ENCODE peak calls at places on chromosomes 16 and 17, in ten cellular contexts. F is PC-9; O is mesenchymal stem cell; H is CD4-positive, alpha-beta memory T cell; V is A549; E is thoracic aorta; Q is CD8-positive, alpha-beta memory T cell; S is ovary; R is substantia nigra; B is ascending aorta. P is an unnamed sample.

GRCh38 chr17:50533720-50534148 is 1.2 kb downstream of the EPN3 start:
- DNase-seq in O (no peak), B (no peak), H (no peak), F (peak; percentile 51), R (no peak), S (peak; percentile 91), E (no peak), V (no peak), Q (no peak), P (no peak)

GRCh38 chr17:29115906-29116651 is 64.1 kb downstream of the MYO18A start:
- DNase-seq in V (peak; percentile 87), Q (peak; percentile 19), H (peak; percentile 53), B (no peak), E (no peak), R (no peak), S (no peak), O (peak; percentile 69), F (peak; percentile 41), P (peak; percentile 60)

GRCh38 chr17:40062347-40063033 is at the start of gene THRA:
- DNase-seq in V (peak; percentile 68), B (peak; percentile 83), F (peak; percentile 60), O (peak; percentile 54), R (peak; percentile 61), Q (peak; percentile 74), S (peak; percentile 78), H (peak; percentile 72), E (no peak), P (peak; percentile 78)

GRCh38 chr17:5711344-5711743 is 127.0 kb upstream of the NLRP1 start:
- DNase-seq in F (no peak), Q (no peak), H (no peak), S (no peak), E (no peak), R (no peak), B (no peak), V (no peak), O (no peak), P (peak; percentile 47)

GRCh38 chr17:60741031-60741430 is 63.4 kb downstream of the BCAS3 start:
- DNase-seq in O (no peak), F (no peak), V (no peak), Q (no peak), E (no peak), H (no peak), S (no peak), B (no peak), R (no peak), P (no peak)

GRCh38 chr17:82272495-82273326 is 789 bp downstream of the CSNK1D start:
- DNase-seq in F (peak; percentile 17), E (no peak), B (peak; percentile 71), H (peak; percentile 63), Q (peak; percentile 50), R (no peak), V (peak; percentile 59), S (peak; percentile 58), O (no peak), P (peak; percentile 60)

GRCh38 chr17:75009139-75009724 is 3.2 kb upstream of the MRPL58 start:
- DNase-seq in H (no peak), E (no peak), B (no peak), O (no peak), V (no peak), Q (no peak), F (peak; percentile 43), S (no peak), R (no peak), P (no peak)

GRCh38 chr16:56933828-56934598 is 2.1 kb downstream of the HERPUD1 start:
- DNase-seq in S (no peak), V (no peak), O (no peak), F (no peak), Q (no peak), E (no peak), H (no peak), R (no peak), B (no peak), P (no peak)

GRCh38 chr17:44121206-44121605 is 2.2 kb downstream of the HDAC5 start:
- DNase-seq in R (no peak), V (no peak), B (no peak), O (no peak), Q (no peak), S (no peak), E (no peak), H (no peak), F (no peak), P (peak; percentile 79)
- H3K27ac ChIP-seq in R (peak overlapping the region; percentile 95), V (no peak overlapping the region), B (peak overlapping the region; percentile 99), O (no peak overlapping the region), Q (no peak overlapping the region), S (no peak overlapping the region), E (peak overlapping the region; percentile 41), H (no peak overlapping the region), F (no peak overlapping the region), P (peak overlapping the region; percentile 83)

DNA sequence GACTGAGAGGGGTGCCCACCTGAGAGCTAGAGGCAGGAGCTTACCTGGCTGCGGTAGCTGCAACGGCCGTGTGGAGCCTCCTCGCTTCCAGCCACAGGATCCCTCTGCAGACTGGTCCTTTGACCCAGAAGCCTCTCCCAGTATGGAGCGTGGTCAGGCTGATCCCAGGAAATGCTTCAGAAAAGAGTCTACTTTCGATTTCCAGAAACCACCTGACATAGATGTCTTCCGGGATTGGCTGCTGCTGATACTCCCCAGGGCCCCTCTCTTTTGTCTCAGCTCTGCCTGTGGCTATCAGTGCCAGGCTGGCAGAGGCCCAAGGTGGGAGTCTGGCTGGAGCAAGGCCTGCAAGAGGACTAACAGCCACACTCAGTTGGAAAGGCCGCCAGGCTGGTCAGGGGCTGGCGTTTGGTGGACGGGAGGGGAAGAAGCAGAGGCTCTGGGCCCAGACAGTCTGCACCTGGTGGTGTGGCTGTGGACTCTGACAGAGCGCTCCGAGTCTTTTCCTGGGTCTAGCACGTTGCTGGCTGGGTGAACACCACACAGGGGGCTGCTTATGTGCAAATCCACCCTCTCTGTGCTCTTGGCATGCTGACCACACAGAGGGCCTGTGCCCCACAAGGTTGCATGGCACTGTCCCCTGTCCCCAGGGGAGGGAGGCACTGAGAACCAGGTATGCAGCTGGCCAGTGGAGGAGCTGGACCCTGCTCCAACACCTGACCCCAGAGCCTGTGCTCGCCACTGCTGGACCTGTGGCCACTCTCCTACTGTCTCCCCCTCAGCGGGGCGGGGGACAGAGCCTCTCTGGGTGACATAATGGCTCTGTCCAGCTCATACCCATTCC is at the start of gene LGALS3BP:
- DNase-seq in Q (peak; percentile 52), V (peak; percentile 85), B (peak; percentile 81), F (peak; percentile 87), H (peak; percentile 40), E (no peak), S (peak; percentile 90), O (peak; percentile 89), R (peak; percentile 69), P (no peak)
- H3K27ac ChIP-seq in Q (no peak within 1 kb of the TSS), V (peak within 1 kb of the TSS; percentile 82), B (peak within 1 kb of the TSS; percentile 63), F (peak within 1 kb of the TSS; percentile 45), H (peak within 1 kb of the TSS; percentile 16), E (peak within 1 kb of the TSS; percentile 21), S (peak within 1 kb of the TSS; percentile 75), O (peak within 1 kb of the TSS; percentile 77), R (peak within 1 kb of the TSS; percentile 92), P (peak within 1 kb of the TSS; percentile 51)

GRCh38 chr17:68526548-68526947 is 14.3 kb downstream of the PRKAR1A start:
- DNase-seq in E (no peak), F (no peak), R (no peak), V (no peak), H (no peak), S (no peak), B (no peak), Q (no peak), O (no peak), P (no peak)

GRCh38 chr17:68532826-68533225 is 20.6 kb downstream of the PRKAR1A start:
- DNase-seq in S (no peak), H (no peak), E (no peak), Q (no peak), B (no peak), O (no peak), F (no peak), V (no peak), R (no peak), P (no peak)

GRCh38 chr17:68531252-68531651 is 19.0 kb downstream of the PRKAR1A start:
- DNase-seq in F (no peak), V (no peak), H (no peak), B (no peak), Q (no peak), O (no peak), R (no peak), S (no peak), E (no peak), P (no peak)

GRCh38 chr17:68522266-68522665 is 10.0 kb downstream of the PRKAR1A start:
- DNase-seq in V (no peak), F (no peak), E (no peak), B (no peak), R (no peak), O (no peak), H (no peak), S (no peak), Q (no peak), P (no peak)

GRCh38 chr17:68527314-68527713 is 15.1 kb downstream of the PRKAR1A start:
- DNase-seq in O (no peak), Q (no peak), H (no peak), S (no peak), F (no peak), E (no peak), R (no peak), V (no peak), B (no peak), P (no peak)
- H3K27ac ChIP-seq in O (no peak overlapping the region), Q (no peak overlapping the region), H (no peak overlapping the region), S (no peak overlapping the region), F (no peak overlapping the region), E (no peak overlapping the region), R (no peak overlapping the region), V (no peak overlapping the region), B (no peak overlapping the region), P (no peak overlapping the region)

GRCh38 chr17:57445051-57445450 is 188.7 kb downstream of the MSI2 start:
- DNase-seq in S (no peak), E (no peak), V (peak; percentile 78), B (no peak), H (no peak), F (no peak), R (no peak), O (peak; percentile 28), Q (no peak), P (no peak)
- H3K27ac ChIP-seq in S (no peak overlapping the region), E (no peak overlapping the region), V (peak overlapping the region; percentile 85), B (no peak overlapping the region), H (no peak overlapping the region), F (no peak overlapping the region), R (no peak overlapping the region), O (no peak overlapping the region), Q (no peak overlapping the region), P (peak overlapping the region; percentile 18)

DNA sequence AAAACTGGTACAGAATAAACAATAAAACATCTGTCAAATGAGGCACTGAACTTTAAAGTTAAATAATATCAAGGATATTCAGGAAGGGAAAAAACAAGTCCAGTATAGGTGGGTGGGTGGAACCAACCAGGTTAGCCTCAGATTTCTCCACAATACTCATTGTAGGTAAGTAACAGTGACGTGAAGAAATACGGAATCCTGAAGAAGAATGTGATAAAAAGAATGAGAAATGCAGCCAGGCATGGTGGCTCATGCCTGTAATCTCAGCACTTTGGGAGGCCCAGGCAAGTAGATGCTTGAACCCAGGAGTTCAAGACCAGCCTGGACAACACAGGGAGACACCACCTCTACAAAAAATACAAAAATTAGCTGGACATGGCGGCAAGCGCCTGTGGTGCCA is 47.3 kb downstream of the UBE2G1 start:
- DNase-seq in V (no peak), F (no peak), H (no peak), B (no peak), R (no peak), E (no peak), O (no peak), S (no peak), Q (no peak), P (no peak)
- H3K27ac ChIP-seq in V (no peak overlapping the region), F (no peak overlapping the region), H (no peak overlapping the region), B (no peak overlapping the region), R (no peak overlapping the region), E (no peak overlapping the region), O (no peak overlapping the region), S (peak overlapping the region; percentile 75), Q (no peak overlapping the region), P (no peak overlapping the region)

P was measured in WERI-Rb-1.